ENCODE peak calls at places on chromosomes 12 and 14, in eight cellular contexts. S is M059J; H is KBM-7; R is PC-3; L is ELF-1; U is NCI-H2081 treated with DMSO at 0.1 percent for 48 hours; I is stimulated activated CD4-positive, alpha-beta T cell treated with anti-CD3 and anti-CD28 coated beads, Interleukin-4, amount 100 ng/mL, for 24 hours; W is Kasumi-1. B is an unnamed sample.

GRCh38 chr12:52634266-52635056 is 16.1 kb upstream of the KRT73 start:
- DNase-seq in S (no peak), H (no peak), R (no peak), L (no peak), U (peak), I (no peak), W (no peak), B (no peak)

GRCh38 chr12:27979145-27979544 is 6.6 kb upstream of the PTHLH start:
- DNase-seq in S (peak), H (no peak), R (peak), L (no peak), U (no peak), I (no peak), W (no peak), B (no peak)

GRCh38 chr12:25806271-25806670 is 152.2 kb upstream of the RASSF8 start:
- DNase-seq in S (peak), H (no peak), R (peak), L (no peak), U (no peak), I (no peak), W (peak), B (peak)

GRCh38 chr14:55141812-55142211 is 12.8 kb downstream of the LGALS3 start:
- DNase-seq in S (no peak), H (no peak), R (no peak), L (no peak), U (no peak), I (no peak), W (no peak), B (no peak)

GRCh38 chr14:68924392-68925158 is 54.5 kb downstream of the ACTN1 start:
- DNase-seq in S (peak), H (no peak), R (peak), L (peak), U (no peak), I (no peak), W (no peak), B (peak)

GRCh38 chr12:116773276-116773731 is 35.2 kb downstream of the RNFT2 start:
- DNase-seq in S (no peak), H (no peak), R (peak), L (peak), U (no peak), I (no peak), W (no peak), B (peak)

GRCh38 chr12:65826513-65827171 is 2.4 kb downstream of the HMGA2 start:
- DNase-seq in S (peak), H (peak), R (peak), L (peak), U (no peak), I (no peak), W (no peak), B (peak)

GRCh38 chr12:88706286-88706685 is 126.0 kb upstream of the KITLG start:
- DNase-seq in S (no peak), H (no peak), R (no peak), L (no peak), U (no peak), I (no peak), W (no peak), B (peak)

GRCh38 chr14:21428930-21429329 is 27.0 kb downstream of the CHD8 start:
- DNase-seq in S (peak), H (no peak), R (peak), L (no peak), U (peak), I (no peak), W (no peak), B (no peak)

GRCh38 chr14:52003324-52003723 is 14.0 kb downstream of the RTRAF start:
- DNase-seq in S (no peak), H (no peak), R (no peak), L (no peak), U (no peak), I (no peak), W (no peak), B (no peak)

GRCh38 chr12:12818693-12819092 is 5.5 kb downstream of the DDX47 start:
- DNase-seq in S (peak), H (no peak), R (no peak), L (no peak), U (no peak), I (no peak), W (no peak), B (peak)

GRCh38 chr12:66044731-66045130 is 85.8 kb downstream of the LLPH start:
- DNase-seq in S (peak), H (no peak), R (peak), L (no peak), U (no peak), I (no peak), W (no peak), B (peak)

GRCh38 chr12:115354007-115354452 is 670.1 kb upstream of the TBX3 start:
- DNase-seq in S (peak), H (no peak), R (peak), L (no peak), U (no peak), I (no peak), W (no peak), B (peak)

GRCh38 chr14:96002511-96002884 is 36.7 kb upstream of the C14orf132 start:
- DNase-seq in S (no peak), H (no peak), R (no peak), L (peak), U (no peak), I (no peak), W (no peak), B (no peak)

GRCh38 chr14:31341280-31341679 is 79.1 kb downstream of the HEATR5A start:
- DNase-seq in S (no peak), H (no peak), R (no peak), L (no peak), U (no peak), I (no peak), W (no peak), B (no peak)

GRCh38 chr14:106802413-106803364 is 1276.3 kb downstream of the TMEM121 start:
- DNase-seq in S (no peak), H (peak), R (no peak), L (peak), U (no peak), I (no peak), W (peak), B (no peak)

GRCh38 chr12:1474567-1475153 is 119.7 kb downstream of the FBXL14 start:
- DNase-seq in S (peak), H (no peak), R (peak), L (peak), U (no peak), I (no peak), W (peak), B (peak)

B was measured in ELR.